ENCODE peak calls at places on chromosome 13, in four cellular contexts. A is stimulated activated CD8-positive, alpha-beta memory T cell treated with anti-CD3 and anti-CD28 coated beads, Interleukin-15, amount 100 ng/mL, for 1 hour; D is caudate nucleus; M is NCI-H1417. J is an unnamed sample.

GRCh38 chr13:31824705-31825512 is 85.6 kb downstream of the RXFP2 start:
- DNase-seq in A (no peak), D (no peak), M (peak), J (no peak)

GRCh38 chr13:109666656-109667448 is 119.5 kb downstream of the IRS2 start:
- DNase-seq in A (no peak), D (no peak), M (no peak), J (no peak)

GRCh38 chr13:98108330-98108729 is 34.6 kb upstream of the FARP1 start:
- DNase-seq in A (no peak), D (no peak), M (no peak), J (no peak)

GRCh38 chr13:98664924-98665637 is 87.4 kb downstream of the SLC15A1 start:
- DNase-seq in A (no peak), D (no peak), M (peak), J (no peak)

GRCh38 chr13:53073711-53074110 is 45.1 kb downstream of the OLFM4 start:
- DNase-seq in A (no peak), D (no peak), M (peak), J (no peak)

GRCh38 chr13:33825083-33825482 is 7.1 kb downstream of the RFC3 start:
- DNase-seq in A (no peak), D (no peak), M (no peak), J (no peak)

GRCh38 chr13:66222127-66222526 is 1008.0 kb downstream of the PCDH9 start:
- DNase-seq in A (no peak), D (no peak), M (no peak), J (no peak)

GRCh38 chr13:44274838-44275237 is 98.8 kb upstream of the SERP2 start:
- DNase-seq in A (no peak), D (no peak), M (no peak), J (no peak)

GRCh38 chr13:110464547-110465343 is 96.8 kb downstream of the RAB20 start:
- DNase-seq in A (no peak), D (no peak), M (no peak), J (no peak)

GRCh38 chr13:103471896-103472295 is 405.7 kb upstream of the SLC10A2 start:
- DNase-seq in A (no peak), D (no peak), M (no peak), J (no peak)

GRCh38 chr13:49063526-49063925 is 87.8 kb downstream of the FNDC3A start:
- DNase-seq in A (no peak), D (no peak), M (no peak), J (no peak)

GRCh38 chr13:48590141-48590863 is 57.4 kb upstream of the RCBTB2 start:
- DNase-seq in A (no peak), D (no peak), M (no peak), J (no peak)

GRCh38 chr13:93409001-93409400 is 182.4 kb downstream of the GPC6 start:
- DNase-seq in A (no peak), D (no peak), M (no peak), J (no peak)

GRCh38 chr13:39684531-39685137 is 29.2 kb downstream of the COG6 start:
- DNase-seq in A (no peak), D (no peak), M (peak), J (no peak)

GRCh38 chr13:79749556-79749955 is 268.6 kb downstream of the NDFIP2 start:
- DNase-seq in A (no peak), D (no peak), M (no peak), J (no peak)

GRCh38 chr13:41763772-41764171 is 197.1 kb downstream of the VWA8 start:
- DNase-seq in A (no peak), D (no peak), M (no peak), J (no peak)

GRCh38 chr13:31166591-31166990 is 4.9 kb upstream of the HSPH1 start:
- DNase-seq in A (no peak), D (no peak), M (no peak), J (no peak)

GRCh38 chr13:48403151-48403631 is 9.7 kb downstream of the LPAR6 start:
- DNase-seq in A (no peak), D (no peak), M (no peak), J (no peak)

J was measured in dorsolateral prefrontal cortex.